ENCODE peak calls at places on chromosome 6, in ten cellular contexts. Q is A549; R is CD8-positive, alpha-beta T cell; X is right cardiac atrium; V is vagina; L is endothelial cell of umbilical vein; E is breast epithelium; P is heart right ventricle; G is mesendoderm; M is upper lobe of right lung. S is an unnamed sample.

GRCh38 chr6:142802124-142802523 is 142.9 kb downstream of the HIVEP2 start:
- DNase-seq in Q (peak; percentile 59), R (no peak), X (no peak), V (no peak), L (peak; percentile 67), E (no peak), P (no peak), G (peak; percentile 85), M (no peak), S (no peak)

GRCh38 chr6:119030759-119031158 is 47.7 kb downstream of the FAM184A start:
- DNase-seq in Q (no peak), R (no peak), X (no peak), V (no peak), L (no peak), E (no peak), P (no peak), G (no peak), M (no peak), S (no peak)

GRCh38 chr6:38080889-38081288 is 261.4 kb downstream of the ZFAND3 start:
- DNase-seq in Q (no peak), R (no peak), X (no peak), V (no peak), L (peak; percentile 43), E (no peak), P (no peak), G (no peak), M (no peak), S (no peak)

GRCh38 chr6:119647309-119647708 is 297.7 kb upstream of the MAN1A1 start:
- DNase-seq in Q (no peak), R (no peak), X (no peak), V (no peak), L (no peak), E (no peak), P (no peak), G (no peak), M (no peak), S (no peak)

GRCh38 chr6:154463573-154464419 is 46.7 kb downstream of the CNKSR3 start:
- DNase-seq in Q (no peak), R (no peak), X (no peak), V (no peak), L (no peak), E (no peak), P (no peak), G (no peak), M (no peak), S (no peak)

GRCh38 chr6:104940238-104940880 is 16.5 kb upstream of the LIN28B start:
- DNase-seq in Q (no peak), R (no peak), X (no peak), V (no peak), L (no peak), E (no peak), P (no peak), G (peak; percentile 89), M (no peak), S (no peak)

GRCh38 chr6:32371204-32371603 is 499 bp downstream of the TSBP1 start:
- DNase-seq in Q (no peak), R (no peak), X (no peak), V (no peak), L (peak; percentile 76), E (no peak), P (no peak), G (no peak), M (no peak), S (no peak)

GRCh38 chr6:7905416-7905815 is 5.2 kb downstream of the TXNDC5 start:
- DNase-seq in Q (no peak), R (no peak), X (no peak), V (no peak), L (peak; percentile 26), E (no peak), P (no peak), G (no peak), M (no peak), S (no peak)

GRCh38 chr6:12548526-12548925 is 168.0 kb upstream of the PHACTR1 start:
- DNase-seq in Q (no peak), R (no peak), X (no peak), V (no peak), L (no peak), E (no peak), P (no peak), G (no peak), M (no peak), S (no peak)

GRCh38 chr6:154122195-154122925 is 83.3 kb downstream of the OPRM1 start:
- DNase-seq in Q (no peak), R (no peak), X (no peak), V (no peak), L (no peak), E (no peak), P (no peak), G (no peak), M (no peak), S (no peak)

DNA sequence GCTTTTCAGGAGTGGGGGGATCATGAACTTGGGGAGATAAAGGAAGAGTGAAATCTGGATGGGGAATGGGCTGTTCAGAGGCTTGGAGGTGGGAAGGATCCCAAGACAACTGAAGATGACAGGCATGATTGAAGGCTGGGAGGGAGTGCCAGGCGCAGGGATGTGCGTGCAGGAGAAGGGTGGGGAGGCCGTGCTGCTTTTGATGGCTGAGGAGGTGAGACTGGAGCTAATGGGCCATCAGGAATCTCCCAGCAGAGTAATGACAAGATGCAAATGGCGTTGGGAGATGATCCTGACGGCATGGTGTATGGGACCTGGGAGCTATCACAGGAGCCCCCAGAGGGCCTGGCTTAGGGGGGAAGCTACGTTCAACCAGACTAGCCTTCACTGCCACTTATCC is 1.6 kb downstream of the CPNE5 start:
- DNase-seq in Q (no peak), R (no peak), X (peak; percentile 44), V (no peak), L (no peak), E (no peak), P (no peak), G (no peak), M (no peak), S (no peak)
- H3K27ac ChIP-seq in Q (no peak overlapping the region), R (no peak overlapping the region), X (peak overlapping the region; percentile 62), V (no peak overlapping the region), L (no peak overlapping the region), E (no peak overlapping the region), P (peak overlapping the region; percentile 79), G (no peak overlapping the region), M (no peak overlapping the region), S (no peak overlapping the region)

GRCh38 chr6:144660545-144660944 is 375.4 kb downstream of the UTRN start:
- DNase-seq in Q (no peak), R (no peak), X (peak; percentile 37), V (no peak), L (no peak), E (no peak), P (no peak), G (no peak), M (no peak), S (no peak)
- H3K4me1 ChIP-seq in Q (peaks cover 56% of the 10 kb centered on the region), R (peaks cover 23% of the 10 kb centered on the region), X (peaks cover 9% of the 10 kb centered on the region), V (peaks cover 35% of the 10 kb centered on the region), L (peaks cover 2% of the 10 kb centered on the region), E (no peaks in the 10 kb centered on the region), P (peaks cover 23% of the 10 kb centered on the region), G (peaks cover 14% of the 10 kb centered on the region), M (peaks cover 22% of the 10 kb centered on the region), S (peaks cover 65% of the 10 kb centered on the region)

DNA sequence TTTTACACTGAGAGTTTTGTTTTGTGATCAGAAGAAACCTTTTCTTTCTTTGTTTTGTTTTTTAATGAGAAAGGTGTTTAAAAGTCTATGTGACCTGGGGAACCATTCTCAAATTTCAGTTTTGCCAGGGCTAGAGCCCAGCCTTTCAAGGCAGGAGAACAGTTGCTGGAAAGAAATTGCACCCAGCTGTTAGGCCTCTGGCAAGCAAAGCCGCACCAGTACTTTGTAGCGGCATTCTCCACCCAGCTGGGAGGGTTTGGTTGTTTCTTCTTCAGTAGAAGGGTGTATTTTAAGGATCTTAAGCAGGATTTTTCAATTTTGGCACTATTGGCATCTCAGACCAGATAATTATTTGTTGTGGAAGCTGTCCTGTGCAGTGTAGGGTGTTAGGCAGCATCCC is 16.6 kb upstream of the MAPK13 start:
- DNase-seq in Q (no peak), R (no peak), X (no peak), V (no peak), L (no peak), E (no peak), P (no peak), G (no peak), M (no peak), S (no peak)
- H3K27ac ChIP-seq in Q (no peak overlapping the region), R (no peak overlapping the region), X (no peak overlapping the region), V (no peak overlapping the region), L (no peak overlapping the region), E (no peak overlapping the region), P (no peak overlapping the region), G (no peak overlapping the region), M (no peak overlapping the region), S (no peak overlapping the region)

DNA sequence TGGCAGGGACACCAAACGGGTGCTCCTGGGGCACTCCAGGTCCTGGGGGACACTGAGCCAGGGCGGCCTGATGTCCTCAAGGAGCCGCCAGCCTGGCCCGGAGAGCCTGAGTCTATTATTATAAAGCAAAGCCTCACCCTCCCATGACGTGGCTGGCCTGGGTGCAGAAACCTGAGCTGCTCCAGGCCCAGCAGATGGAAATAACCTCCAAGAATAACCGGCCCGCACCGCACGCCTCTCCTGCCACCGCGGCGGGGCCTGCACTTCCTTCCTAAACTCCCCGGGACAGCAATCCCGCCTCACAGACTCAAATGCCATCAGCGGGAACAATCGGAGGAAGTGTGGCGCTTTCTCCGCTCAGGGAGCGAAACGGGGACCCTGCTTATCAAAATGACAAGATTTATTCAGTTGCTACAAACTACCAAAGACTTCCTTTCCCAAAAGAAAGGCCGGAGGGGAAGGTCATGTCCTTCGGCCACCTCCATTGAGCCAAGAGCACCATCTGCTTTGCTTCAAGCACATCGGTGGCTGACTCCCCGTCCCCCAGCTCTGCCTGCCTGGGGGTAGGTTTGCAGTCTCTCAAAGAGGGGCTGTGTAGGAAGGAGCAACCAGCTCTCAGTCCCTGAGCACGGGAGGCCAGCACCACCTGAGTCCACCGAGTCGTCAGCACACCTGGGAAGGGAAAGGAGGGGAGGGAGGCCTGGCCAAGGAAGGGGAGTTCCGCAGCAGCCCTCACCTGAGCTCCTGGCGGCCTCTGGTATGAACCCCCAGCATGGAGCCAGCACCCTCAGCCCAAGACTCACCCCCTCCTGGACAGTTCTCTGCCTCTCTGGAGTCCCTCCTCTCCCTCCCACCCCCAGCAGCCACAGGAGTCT is 78.6 kb upstream of the QKI start:
- DNase-seq in Q (no peak), R (no peak), X (peak; percentile 93), V (no peak), L (peak; percentile 95), E (no peak), P (peak; percentile 93), G (peak; percentile 41), M (no peak), S (no peak)
- H3K4me1 ChIP-seq in Q (no peaks in the 10 kb centered on the region), R (no peaks in the 10 kb centered on the region), X (peaks cover 30% of the 10 kb centered on the region), V (no peaks in the 10 kb centered on the region), L (peaks cover 23% of the 10 kb centered on the region), E (no peaks in the 10 kb centered on the region), P (peaks cover 77% of the 10 kb centered on the region), G (peaks cover 3% of the 10 kb centered on the region), M (peaks cover 24% of the 10 kb centered on the region), S (no peaks in the 10 kb centered on the region)

GRCh38 chr6:121573466-121573865 is 138.0 kb downstream of the GJA1 start:
- DNase-seq in Q (no peak), R (no peak), X (no peak), V (no peak), L (peak; percentile 66), E (no peak), P (no peak), G (peak; percentile 37), M (no peak), S (no peak)
- H3K27ac ChIP-seq in Q (no peak overlapping the region), R (no peak overlapping the region), X (no peak overlapping the region), V (peak overlapping the region; percentile 44), L (no peak overlapping the region), E (no peak overlapping the region), P (peak overlapping the region; percentile 48), G (no peak overlapping the region), M (no peak overlapping the region), S (no peak overlapping the region)

S was measured in CD4-positive, alpha-beta memory T cell.